ENCODE peak calls at places on chromosome 7, in eight cellular contexts. T, X, F, Z, W, U, N and M are unnamed samples.

GRCh38 chr7:129741743-129742213 is 130.3 kb downstream of the NRF1 start:
- DNase-seq in N (no peak), F (no peak), T (peak), U (no peak), X (no peak), W (no peak), Z (no peak), M (no peak)

GRCh38 chr7:20598479-20599419 is 16.7 kb upstream of the ABCB5 start:
- DNase-seq in Z (no peak), T (peak), W (no peak), N (peak), U (no peak), X (peak), F (no peak), M (no peak)

GRCh38 chr7:91168766-91169518 is 95.3 kb upstream of the FZD1 start:
- DNase-seq in T (no peak), F (no peak), W (no peak), X (no peak), N (no peak), U (no peak), Z (no peak), M (no peak)

GRCh38 chr7:134357486-134357885 is 40.8 kb upstream of the SLC35B4 start:
- DNase-seq in T (no peak), X (no peak), Z (no peak), U (no peak), W (no peak), F (no peak), N (no peak), M (no peak)

GRCh38 chr7:29976673-29977072 is 12.9 kb downstream of the SCRN1 start:
- DNase-seq in U (no peak), N (no peak), W (no peak), T (no peak), X (no peak), Z (no peak), F (no peak), M (peak)

GRCh38 chr7:131540491-131541162 is 15.8 kb downstream of the PODXL start:
- DNase-seq in N (no peak), F (no peak), T (no peak), X (no peak), Z (no peak), U (no peak), W (peak), M (no peak)

GRCh38 chr7:2201128-2201527 is 31.6 kb downstream of the MAD1L1 start:
- DNase-seq in T (no peak), F (no peak), U (no peak), Z (no peak), W (peak), N (no peak), X (no peak), M (no peak)

GRCh38 chr7:55019329-55019690 is 493 bp downstream of the EGFR start:
- DNase-seq in W (peak), F (no peak), X (no peak), N (no peak), Z (peak), T (no peak), U (peak), M (no peak)

GRCh38 chr7:41574377-41574776 is 128.5 kb downstream of the INHBA start:
- DNase-seq in U (no peak), F (no peak), X (no peak), W (no peak), T (no peak), Z (no peak), N (no peak), M (no peak)

GRCh38 chr7:42573904-42574692 is 337.1 kb upstream of the GLI3 start:
- DNase-seq in N (no peak), X (peak), F (no peak), T (no peak), W (no peak), Z (no peak), U (no peak), M (no peak)

GRCh38 chr7:23396222-23396621 is 74.1 kb downstream of the IGF2BP3 start:
- DNase-seq in F (no peak), W (no peak), X (peak), U (no peak), N (no peak), T (no peak), Z (no peak), M (no peak)

GRCh38 chr7:97818066-97818663 is 54.0 kb downstream of the ASNS start:
- DNase-seq in U (no peak), T (no peak), Z (no peak), X (no peak), F (no peak), W (no peak), N (no peak), M (no peak)

GRCh38 chr7:2110586-2111396 is 122.0 kb downstream of the MAD1L1 start:
- DNase-seq in Z (no peak), N (no peak), U (no peak), F (no peak), X (no peak), T (no peak), W (no peak), M (no peak)

GRCh38 chr7:94594882-94595281 is 61.1 kb downstream of the SGCE start:
- DNase-seq in Z (no peak), X (no peak), N (no peak), W (no peak), T (no peak), F (no peak), U (no peak), M (no peak)

GRCh38 chr7:149731207-149731955 is 42.0 kb downstream of the ZNF467 start:
- DNase-seq in U (no peak), T (no peak), N (no peak), X (no peak), F (no peak), Z (no peak), W (peak), M (no peak)

GRCh38 chr7:68146970-68147369 is 1150.3 kb downstream of the TYW1 start:
- DNase-seq in F (no peak), Z (no peak), T (no peak), U (no peak), N (no peak), X (no peak), W (no peak), M (no peak)

GRCh38 chr7:114405427-114405826 is 9.2 kb upstream of the FOXP2 start:
- DNase-seq in T (peak), U (no peak), W (no peak), F (no peak), Z (no peak), X (no peak), N (no peak), M (no peak)

GRCh38 chr7:134548877-134549276 is at the start of gene AKR1B15:
- DNase-seq in F (no peak), N (peak), W (no peak), U (no peak), T (no peak), X (no peak), Z (no peak), M (no peak)

GRCh38 chr7:44985900-44986217 is 7.0 kb upstream of the MYO1G start:
- DNase-seq in U (no peak), T (no peak), X (no peak), W (no peak), N (no peak), Z (no peak), F (no peak), M (no peak)

GRCh38 chr7:3548815-3549214 is 247.8 kb downstream of the SDK1 start:
- DNase-seq in X (no peak), T (no peak), W (no peak), Z (no peak), N (no peak), U (no peak), F (no peak), M (no peak)

GRCh38 chr7:3549598-3549997 is 248.5 kb downstream of the SDK1 start:
- DNase-seq in Z (no peak), W (no peak), N (no peak), F (no peak), T (no peak), X (no peak), U (no peak), M (no peak)

DNA sequence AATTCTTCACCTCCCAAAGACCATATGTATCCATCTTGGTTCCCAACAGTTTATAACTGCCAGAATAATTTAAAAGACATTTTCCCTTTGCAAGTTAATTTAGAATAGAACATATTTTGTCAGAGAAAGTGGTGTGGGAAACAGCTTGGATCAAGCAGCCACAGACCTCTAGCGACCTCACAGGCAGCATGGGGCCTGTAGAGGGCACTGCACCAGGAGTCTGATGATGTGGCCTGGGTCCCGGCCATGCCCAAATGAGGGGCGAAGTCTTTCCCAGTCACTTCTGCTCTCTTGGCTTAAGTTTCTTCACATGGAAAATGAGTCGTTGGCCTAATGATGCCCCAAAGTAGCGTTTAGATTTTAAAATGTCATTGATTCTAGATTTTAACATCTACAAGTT is 243.2 kb downstream of the SDK1 start:
- DNase-seq in F (no peak), X (no peak), T (no peak), N (no peak), W (no peak), U (no peak), Z (peak), M (no peak)
- TF ChIP-seq CTCF in F (no peak), X (no peak), T (no peak), N (no peak), W (no peak), U (no peak), Z (no peak), M (no peak)

GRCh38 chr7:121493553-121493952 is 97.4 kb upstream of the FAM3C start:
- DNase-seq in F (no peak), U (no peak), N (no peak), W (no peak), X (no peak), T (no peak), Z (no peak), M (no peak)
- TF ChIP-seq CTCF in F (no peak), U (no peak), N (no peak), W (no peak), X (no peak), T (peak), Z (no peak), M (no peak)

DNA sequence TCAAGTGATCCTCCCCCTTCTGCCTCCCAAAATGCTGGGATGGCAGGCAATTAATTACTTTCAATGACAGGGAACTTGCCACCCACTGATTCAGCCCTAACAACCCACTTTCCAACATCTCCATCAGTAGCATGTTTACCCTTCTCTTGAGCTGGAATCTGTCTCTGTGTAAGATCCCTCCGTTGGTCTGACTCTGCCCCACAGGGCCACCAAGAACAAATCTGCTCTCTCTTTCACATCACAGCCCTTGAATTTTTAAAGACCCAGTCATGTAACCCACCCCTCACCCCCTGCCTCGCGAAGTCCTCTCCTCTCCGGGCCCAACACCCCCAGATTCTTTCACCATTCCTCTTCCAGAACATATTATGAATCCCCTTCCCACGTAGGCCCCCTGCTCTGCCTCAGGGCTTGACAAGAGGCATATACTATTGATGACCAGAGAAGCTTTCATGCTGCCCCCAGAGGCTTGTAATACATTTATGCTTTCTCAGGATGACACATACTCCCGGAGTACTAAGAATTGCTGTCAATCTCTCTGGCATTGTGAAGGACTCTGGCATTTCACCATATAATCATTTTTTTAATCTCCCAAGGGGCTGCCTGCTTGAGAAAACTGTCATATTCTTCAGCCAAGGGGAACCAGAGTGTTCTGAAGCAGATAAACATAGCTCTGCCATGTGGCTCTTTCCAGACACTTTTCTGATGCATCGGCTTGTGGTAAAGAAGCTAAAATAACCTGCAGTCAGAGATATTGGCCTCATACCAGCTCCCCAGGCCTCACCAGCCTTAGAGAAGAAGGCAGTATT is 179.2 kb upstream of the AUTS2 start:
- DNase-seq in F (no peak), Z (no peak), W (no peak), U (no peak), X (no peak), T (no peak), N (no peak), M (no peak)
- TF ChIP-seq CTCF in F (no peak), Z (no peak), W (no peak), U (no peak), X (no peak), T (no peak), N (no peak), M (no peak)

GRCh38 chr7:106732045-106732444 is 71.1 kb upstream of the CCDC71L start:
- DNase-seq in X (no peak), F (no peak), W (no peak), U (no peak), Z (no peak), N (no peak), T (no peak), M (no peak)

GRCh38 chr7:106737202-106737562 is 76.2 kb upstream of the CCDC71L start:
- DNase-seq in X (no peak), W (no peak), U (no peak), F (no peak), T (peak), N (no peak), Z (no peak), M (no peak)

GRCh38 chr7:106735637-106736036 is 74.7 kb upstream of the CCDC71L start:
- DNase-seq in W (no peak), F (no peak), X (no peak), U (no peak), Z (no peak), T (no peak), N (no peak), M (no peak)

GRCh38 chr7:106736123-106736507 is 75.2 kb upstream of the CCDC71L start:
- DNase-seq in F (no peak), W (no peak), X (no peak), U (no peak), N (no peak), Z (no peak), T (no peak), M (no peak)

GRCh38 chr7:106736508-106737201 is 75.7 kb upstream of the CCDC71L start:
- DNase-seq in N (peak), Z (peak), U (peak), F (peak), W (no peak), X (peak), T (peak), M (no peak)
- TF ChIP-seq CTCF in N (peak), Z (peak), U (peak), F (peak), W (peak), X (peak), T (peak), M (peak)

GRCh38 chr7:116628971-116629586 is 42.9 kb upstream of the MET start:
- DNase-seq in T (no peak), X (no peak), F (no peak), Z (no peak), W (no peak), N (no peak), U (peak), M (no peak)
- TF ChIP-seq CTCF in T (no peak), X (no peak), F (no peak), Z (no peak), W (no peak), N (no peak), U (no peak), M (no peak)

GRCh38 chr7:27205325-27206280 is 5.7 kb upstream of the HOXA13 start:
- DNase-seq in U (no peak), X (no peak), N (no peak), W (peak), T (no peak), Z (no peak), F (no peak), M (no peak)
- TF ChIP-seq CTCF in U (no peak), X (no peak), N (no peak), W (no peak), T (no peak), Z (no peak), F (no peak), M (no peak)

DNA sequence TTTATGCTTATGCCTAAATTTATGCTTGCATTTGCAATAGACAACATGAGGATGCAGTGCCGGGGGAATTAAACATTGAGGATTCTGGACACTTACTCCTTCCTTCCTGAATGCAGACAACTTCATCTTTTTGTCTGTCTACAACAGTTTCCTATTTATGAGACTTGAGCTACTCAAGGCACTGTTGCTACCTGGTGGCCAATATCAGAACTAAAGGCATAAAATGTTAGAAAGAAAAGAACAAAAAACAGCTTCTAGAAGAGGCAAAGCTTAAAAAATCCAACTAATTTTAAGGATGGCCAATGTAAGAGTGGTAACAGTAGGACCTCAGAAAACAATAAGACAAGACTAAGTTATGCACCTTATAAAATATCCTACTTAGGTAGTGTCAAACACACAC is 144.5 kb upstream of the PTN start:
- DNase-seq in X (no peak), Z (no peak), U (no peak), F (no peak), T (no peak), N (no peak), W (no peak), M (no peak)
- TF ChIP-seq CTCF in X (peak), Z (no peak), U (no peak), F (no peak), T (no peak), N (no peak), W (no peak), M (peak)